ENCODE peak calls at places on chromosomes 13 and 19, in four cellular contexts. W is uterus, D is epithelial cell of esophagus, E is suprapubic skin. U is an unnamed sample.

GRCh38 chr19:17766543-17767131 is 15.4 kb downstream of the FCHO1 start:
- DNase-seq in W (peak; percentile 44), D (peak; percentile 84), E (peak; percentile 90), U (no peak)

GRCh38 chr13:109707044-109707794 is 79.2 kb downstream of the IRS2 start:
- DNase-seq in E (no peak), W (no peak), D (no peak), U (no peak)

GRCh38 chr19:41297628-41298326 is 12.2 kb upstream of the CCDC97 start:
- DNase-seq in W (no peak), E (no peak), D (no peak), U (no peak)

GRCh38 chr13:40619479-40619814 is 47.0 kb downstream of the FOXO1 start:
- DNase-seq in E (no peak), D (no peak), W (no peak), U (no peak)

GRCh38 chr13:99281811-99282263 is 23.7 kb upstream of the GPR18 start:
- DNase-seq in D (no peak), W (no peak), E (peak; percentile 86), U (no peak)

GRCh38 chr19:4172861-4173473 is 9.4 kb downstream of the SIRT6 start:
- DNase-seq in D (peak; percentile 58), W (no peak), E (no peak), U (no peak)

GRCh38 chr13:113655358-113656014 is 2.5 kb downstream of the ATP4B start:
- DNase-seq in W (peak; percentile 3), D (no peak), E (peak; percentile 45), U (no peak)

GRCh38 chr19:7870571-7871279 is 3.5 kb downstream of the PRR36 start:
- DNase-seq in W (peak; percentile 49), D (peak; percentile 76), E (no peak), U (no peak)

GRCh38 chr13:40130871-40131636 is 475.6 kb downstream of the COG6 start:
- DNase-seq in D (peak; percentile 86), E (no peak), W (peak; percentile 75), U (no peak)

GRCh38 chr19:17475541-17476115 is 5.3 kb downstream of the SLC27A1 start:
- DNase-seq in D (peak; percentile 25), W (no peak), E (no peak), U (no peak)

GRCh38 chr19:17194608-17195007 is 20.5 kb upstream of the USE1 start:
- DNase-seq in E (no peak), D (no peak), W (no peak), U (no peak)

GRCh38 chr19:4064073-4064550 is 2.6 kb downstream of the ZBTB7A start:
- DNase-seq in W (peak; percentile 59), E (no peak), D (no peak), U (no peak)

GRCh38 chr13:67128148-67128547 is 102.0 kb downstream of the PCDH9 start:
- DNase-seq in D (no peak), W (no peak), E (no peak), U (no peak)

GRCh38 chr13:95650691-95651090 is 6.2 kb upstream of the DZIP1 start:
- DNase-seq in W (no peak), E (no peak), D (no peak), U (no peak)

GRCh38 chr19:35030257-35031071 is at the start of gene SCN1B:
- DNase-seq in D (peak; percentile 79), W (peak; percentile 63), E (no peak), U (no peak)

GRCh38 chr13:38662362-38662761 is 24.5 kb upstream of the FREM2 start:
- DNase-seq in E (no peak), D (peak; percentile 54), W (no peak), U (no peak)

GRCh38 chr13:99648266-99648665 is 147.0 kb downstream of the TM9SF2 start:
- DNase-seq in D (no peak), E (no peak), W (no peak), U (no peak)

DNA sequence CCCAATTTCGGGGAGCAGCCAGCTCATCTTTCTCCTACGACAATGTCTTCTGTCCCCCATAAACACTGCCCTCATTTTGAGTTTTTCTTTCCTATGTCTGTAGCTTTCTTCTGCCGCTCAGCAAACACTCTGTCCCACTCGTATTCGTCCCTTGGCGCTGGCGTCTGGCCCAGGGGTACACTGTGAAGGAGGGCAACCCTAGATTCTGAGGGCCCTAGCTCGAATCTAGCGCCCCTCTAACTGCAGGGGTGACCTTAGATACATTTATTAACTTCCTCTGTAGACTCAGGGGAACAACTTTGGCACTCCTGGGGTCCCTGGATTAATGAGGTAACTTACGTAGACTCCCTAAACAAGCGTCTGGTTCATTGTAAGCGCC is 679 bp upstream of the LRCH1 start:
- DNase-seq in W (peak; percentile 31), D (no peak), E (no peak), U (no peak)
- H3K4me3 ChIP-seq in W (peak overlapping the region; percentile 99), D (peak overlapping the region; percentile 87), E (peak overlapping the region; percentile 99), U (peak overlapping the region; percentile 89)

DNA sequence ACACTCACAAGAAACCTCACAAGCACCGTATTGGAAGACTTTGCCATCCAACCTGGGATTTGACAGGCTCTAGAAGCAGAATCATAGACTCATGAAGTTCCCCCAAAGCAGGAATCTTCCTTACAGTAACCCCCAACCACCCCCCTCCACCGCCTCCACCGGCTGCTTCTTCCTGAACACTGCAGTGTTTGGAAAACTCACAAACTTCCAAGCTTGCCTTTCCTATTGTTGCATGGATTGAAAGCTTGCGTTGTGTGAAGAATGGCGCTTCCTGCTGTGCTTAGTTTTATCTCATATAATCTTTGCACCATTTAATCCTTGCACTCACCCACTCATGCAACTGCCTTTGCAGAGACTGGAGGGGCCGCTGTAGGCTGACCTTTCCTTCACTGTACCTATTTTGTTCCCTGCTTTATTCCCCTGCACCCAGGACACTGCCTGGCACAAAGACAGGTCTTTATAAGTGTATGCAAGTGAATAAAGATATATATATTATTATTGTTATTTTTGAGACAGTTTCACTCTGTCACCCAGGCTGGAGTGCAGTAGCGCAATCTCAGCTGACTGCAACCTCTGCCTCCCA is 3.7 kb downstream of the ALOX5AP start:
- DNase-seq in W (no peak), D (no peak), E (no peak), U (no peak)
- TF ChIP-seq CTCF in W (no peak), D (no peak), E (no peak), U (no peak)

DNA sequence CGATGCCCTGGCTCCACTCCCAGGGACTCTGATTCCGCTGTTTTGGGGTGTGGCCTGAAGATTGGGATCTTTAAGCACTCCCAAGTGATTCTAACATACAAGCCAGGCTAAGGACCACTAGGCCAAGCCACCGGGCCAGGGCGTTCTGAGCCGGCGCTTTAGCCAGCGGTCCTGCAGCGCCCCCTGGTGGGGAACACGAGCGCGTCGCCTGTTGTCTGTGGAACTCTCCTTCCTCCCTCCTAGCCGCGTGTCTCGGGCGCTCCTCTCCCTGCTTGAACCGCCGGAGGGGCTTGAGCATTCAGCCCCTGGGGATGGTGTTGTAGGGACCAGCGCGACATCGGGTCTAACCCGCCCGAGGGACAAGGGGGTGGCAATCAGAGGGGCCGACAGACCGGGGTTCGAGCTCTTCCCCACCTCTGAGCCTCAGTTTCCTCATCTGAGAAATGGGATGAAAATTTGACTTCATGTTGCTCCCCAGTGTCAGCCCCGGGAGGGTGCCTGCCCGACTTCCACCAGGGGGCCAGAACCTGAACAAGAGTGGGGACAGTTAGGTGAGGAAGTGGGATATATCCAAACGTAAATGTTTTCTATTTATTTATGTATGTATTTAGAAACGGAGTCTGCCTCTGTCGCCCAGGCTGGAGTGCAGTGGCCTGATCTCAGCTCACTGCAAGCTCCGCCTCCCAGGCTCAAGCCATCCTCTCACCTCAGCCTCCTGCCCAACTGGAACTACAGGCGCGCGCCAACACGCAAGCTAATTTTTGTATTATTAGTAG is 18.0 kb upstream of the PNMA8B start:
- DNase-seq in E (peak; percentile 92), D (peak; percentile 73), W (peak; percentile 73), U (no peak)
- H3K4me3 ChIP-seq in E (no peak overlapping the region), D (no peak overlapping the region), W (no peak overlapping the region), U (no peak overlapping the region)

DNA sequence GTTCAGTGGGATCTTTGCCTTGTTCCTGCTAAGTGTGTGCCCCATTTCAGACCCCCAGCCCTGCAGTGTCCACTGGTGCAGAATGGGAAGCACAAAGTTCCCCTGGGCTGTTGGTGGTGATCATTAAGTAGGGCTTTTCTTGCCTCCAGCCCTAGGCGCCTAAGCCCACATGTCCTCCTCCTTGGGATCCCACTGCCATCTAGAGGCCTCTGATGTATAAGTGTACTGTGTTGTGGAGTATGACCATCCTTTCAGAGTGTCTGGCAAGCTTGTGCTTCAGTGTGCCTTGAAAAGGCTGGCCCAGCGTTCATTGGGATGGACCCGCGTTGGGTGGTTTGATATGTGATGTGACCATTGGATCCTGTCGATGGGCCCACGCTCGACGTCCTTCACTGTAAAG is 71.2 kb downstream of the WASF3 start:
- DNase-seq in W (no peak), E (no peak), D (peak; percentile 32), U (no peak)
- TF ChIP-seq CTCF in W (no peak), E (no peak), D (peak; percentile 27), U (peak; percentile 21)

GRCh38 chr13:37651371-37651770 is 52.8 kb upstream of the POSTN start:
- DNase-seq in D (no peak), E (no peak), W (no peak), U (no peak)
- H3K4me3 ChIP-seq in D (no peak overlapping the region), E (no peak overlapping the region), W (no peak overlapping the region), U (no peak overlapping the region)

GRCh38 chr13:111093634-111094033 is 21.5 kb upstream of the ARHGEF7 start:
- DNase-seq in E (no peak), D (no peak), W (no peak), U (no peak)

GRCh38 chr13:111095031-111095840 is 19.9 kb upstream of the ARHGEF7 start:
- DNase-seq in D (peak; percentile 13), E (no peak), W (no peak), U (no peak)

GRCh38 chr13:111095911-111096501 is 19.1 kb upstream of the ARHGEF7 start:
- DNase-seq in E (no peak), D (no peak), W (no peak), U (no peak)

DNA sequence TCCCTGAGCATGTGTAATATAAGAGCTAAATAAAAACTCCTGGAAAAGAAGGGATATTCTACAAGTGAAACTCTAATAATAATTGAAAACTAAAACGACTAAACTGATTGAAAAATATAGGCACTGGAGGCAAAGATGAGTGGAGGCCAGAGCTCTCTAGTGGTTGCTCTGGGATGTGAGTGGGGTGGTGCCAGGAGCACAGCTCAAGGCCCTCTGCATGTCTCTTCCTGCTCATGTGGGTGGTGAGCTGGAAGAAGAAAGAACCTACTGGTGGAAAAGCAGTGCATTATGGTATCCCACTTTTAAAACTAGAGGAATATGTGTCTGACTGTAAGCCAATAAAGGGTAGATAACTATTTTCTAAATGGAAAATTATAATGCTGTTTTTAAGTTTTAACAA is 15.8 kb upstream of the ARHGEF7 start:
- DNase-seq in E (no peak), D (peak; percentile 7), W (no peak), U (no peak)
- TF ChIP-seq CTCF in E (no peak), D (no peak), W (no peak), U (no peak)

GRCh38 chr19:10965398-10965797 is 4.6 kb downstream of the SMARCA4 start:
- DNase-seq in W (no peak), E (no peak), D (no peak), U (no peak)
- H3K4me3 ChIP-seq in W (no peak overlapping the region), E (no peak overlapping the region), D (no peak overlapping the region), U (no peak overlapping the region)

GRCh38 chr19:54253331-54254194 is 3.5 kb downstream of the LILRB5 start:
- DNase-seq in E (peak; percentile 69), D (no peak), W (no peak), U (no peak)
- TF ChIP-seq CTCF in E (no peak), D (no peak), W (no peak), U (no peak)

GRCh38 chr19:2636897-2637683 is 65.4 kb downstream of the GNG7 start:
- DNase-seq in W (peak; percentile 54), E (no peak), D (peak; percentile 44), U (no peak)
- H3K4me3 ChIP-seq in W (no peak overlapping the region), E (no peak overlapping the region), D (no peak overlapping the region), U (no peak overlapping the region)